ENCODE peak calls at places on chromosomes 11 and 22, in five cellular contexts. One of them, this sample, is unnamed.

GRCh38 chr11:71080239-71081097 is 171.9 kb downstream of the SHANK2 start:
- DNase-seq in cardiac fibroblast: peak
- DNase-seq in foreskin keratinocyte: peak
- DNase-seq in heart left ventricle: peak
- DNase-seq in stomach: peak
- DNase-seq in this sample: no peak

GRCh38 chr11:70307176-70307575 is 36.7 kb downstream of the PPFIA1 start:
- DNase-seq in cardiac fibroblast: peak
- DNase-seq in foreskin keratinocyte: no peak
- DNase-seq in heart left ventricle: no peak
- DNase-seq in stomach: no peak
- DNase-seq in this sample: no peak

GRCh38 chr22:34903416-34903815 is 162.5 kb upstream of the ISX start:
- DNase-seq in cardiac fibroblast: no peak
- DNase-seq in foreskin keratinocyte: no peak
- DNase-seq in heart left ventricle: no peak
- DNase-seq in stomach: no peak
- DNase-seq in this sample: no peak

GRCh38 chr11:79419120-79419519 is 21.7 kb downstream of the TENM4 start:
- DNase-seq in cardiac fibroblast: peak
- DNase-seq in foreskin keratinocyte: peak
- DNase-seq in heart left ventricle: no peak
- DNase-seq in stomach: peak
- DNase-seq in this sample: no peak

GRCh38 chr11:68461284-68461861 is 821 bp downstream of the PPP6R3 start:
- DNase-seq in cardiac fibroblast: no peak
- DNase-seq in foreskin keratinocyte: no peak
- DNase-seq in heart left ventricle: no peak
- DNase-seq in stomach: no peak
- DNase-seq in this sample: no peak

GRCh38 chr22:37453696-37454095 is 26.4 kb upstream of the ELFN2 start:
- DNase-seq in cardiac fibroblast: no peak
- DNase-seq in foreskin keratinocyte: no peak
- DNase-seq in heart left ventricle: no peak
- DNase-seq in stomach: no peak
- DNase-seq in this sample: no peak

GRCh38 chr11:76462317-76462716 is 17.5 kb downstream of the EMSY start:
- DNase-seq in cardiac fibroblast: peak
- DNase-seq in foreskin keratinocyte: no peak
- DNase-seq in heart left ventricle: no peak
- DNase-seq in stomach: no peak
- DNase-seq in this sample: no peak

GRCh38 chr22:23501708-23502107 is 78.4 kb downstream of the IGLL1 start:
- DNase-seq in cardiac fibroblast: no peak
- DNase-seq in foreskin keratinocyte: no peak
- DNase-seq in heart left ventricle: no peak
- DNase-seq in stomach: no peak
- DNase-seq in this sample: no peak

GRCh38 chr22:27348634-27349033 is 452.9 kb downstream of the MN1 start:
- DNase-seq in cardiac fibroblast: peak
- DNase-seq in foreskin keratinocyte: no peak
- DNase-seq in heart left ventricle: no peak
- DNase-seq in stomach: no peak
- DNase-seq in this sample: no peak

GRCh38 chr22:23376256-23376655 is 195.9 kb downstream of the BCR start:
- DNase-seq in cardiac fibroblast: peak
- DNase-seq in foreskin keratinocyte: no peak
- DNase-seq in heart left ventricle: no peak
- DNase-seq in stomach: no peak
- DNase-seq in this sample: no peak

GRCh38 chr11:94131363-94132115 is 2.9 kb downstream of the PANX1 start:
- DNase-seq in cardiac fibroblast: peak
- DNase-seq in foreskin keratinocyte: no peak
- DNase-seq in heart left ventricle: peak
- DNase-seq in stomach: no peak
- DNase-seq in this sample: no peak

GRCh38 chr11:103798029-103798428 is 238.4 kb upstream of the DDI1 start:
- DNase-seq in cardiac fibroblast: peak
- DNase-seq in foreskin keratinocyte: no peak
- DNase-seq in heart left ventricle: no peak
- DNase-seq in stomach: no peak
- DNase-seq in this sample: no peak

GRCh38 chr11:57460017-57460755 is at the start of gene RTN4RL2:
- DNase-seq in cardiac fibroblast: peak
- DNase-seq in foreskin keratinocyte: no peak
- DNase-seq in heart left ventricle: peak
- DNase-seq in stomach: no peak
- DNase-seq in this sample: no peak

GRCh38 chr11:47251751-47252150 is 3.1 kb upstream of the ACP2 start:
- DNase-seq in cardiac fibroblast: no peak
- DNase-seq in foreskin keratinocyte: no peak
- DNase-seq in heart left ventricle: no peak
- DNase-seq in stomach: no peak
- DNase-seq in this sample: no peak

GRCh38 chr11:31803813-31804438 is 7.2 kb downstream of the PAX6 start:
- DNase-seq in cardiac fibroblast: no peak
- DNase-seq in foreskin keratinocyte: no peak
- DNase-seq in heart left ventricle: no peak
- DNase-seq in stomach: no peak
- DNase-seq in this sample: no peak

GRCh38 chr22:32751065-32751739 is 50.3 kb upstream of the TIMP3 start:
- DNase-seq in cardiac fibroblast: no peak
- DNase-seq in foreskin keratinocyte: no peak
- DNase-seq in heart left ventricle: peak
- DNase-seq in stomach: no peak
- DNase-seq in this sample: no peak

GRCh38 chr22:24459911-24460310 is 32.5 kb downstream of the ADORA2A start:
- DNase-seq in cardiac fibroblast: no peak
- DNase-seq in foreskin keratinocyte: no peak
- DNase-seq in heart left ventricle: no peak
- DNase-seq in stomach: no peak
- DNase-seq in this sample: no peak

GRCh38 chr11:59918987-59919589 is 19.1 kb upstream of the OOSP1 start:
- DNase-seq in cardiac fibroblast: peak
- DNase-seq in foreskin keratinocyte: peak
- DNase-seq in heart left ventricle: no peak
- DNase-seq in stomach: peak
- DNase-seq in this sample: no peak

GRCh38 chr11:103433976-103434375 is 324.8 kb downstream of the DYNC2H1 start:
- DNase-seq in cardiac fibroblast: no peak
- DNase-seq in foreskin keratinocyte: no peak
- DNase-seq in heart left ventricle: no peak
- DNase-seq in stomach: no peak
- DNase-seq in this sample: no peak

GRCh38 chr11:106608677-106609076 is 409.6 kb downstream of the GUCY1A2 start:
- DNase-seq in cardiac fibroblast: peak
- DNase-seq in foreskin keratinocyte: peak
- DNase-seq in heart left ventricle: no peak
- DNase-seq in stomach: no peak
- DNase-seq in this sample: no peak

GRCh38 chr11:112588252-112588668 is 327.6 kb upstream of the PLET1 start:
- DNase-seq in cardiac fibroblast: peak
- DNase-seq in foreskin keratinocyte: peak
- DNase-seq in heart left ventricle: peak
- DNase-seq in stomach: peak
- DNase-seq in this sample: no peak

GRCh38 chr11:77590194-77590591 is 440 bp downstream of the AQP11 start:
- DNase-seq in cardiac fibroblast: peak
- DNase-seq in foreskin keratinocyte: peak
- DNase-seq in heart left ventricle: peak
- DNase-seq in stomach: peak
- DNase-seq in this sample: peak

GRCh38 chr11:69141742-69142141 is 14.0 kb upstream of the SMIM38 start:
- DNase-seq in cardiac fibroblast: no peak
- DNase-seq in foreskin keratinocyte: no peak
- DNase-seq in heart left ventricle: no peak
- DNase-seq in stomach: peak
- DNase-seq in this sample: peak

GRCh38 chr22:29716814-29717213 is 3.0 kb upstream of the CABP7 start:
- DNase-seq in cardiac fibroblast: peak
- DNase-seq in foreskin keratinocyte: peak
- DNase-seq in heart left ventricle: peak
- DNase-seq in stomach: peak
- DNase-seq in this sample: no peak

GRCh38 chr22:31122532-31123291 is at the start of gene INPP5J:
- DNase-seq in cardiac fibroblast: peak
- DNase-seq in foreskin keratinocyte: no peak
- DNase-seq in heart left ventricle: peak
- DNase-seq in stomach: peak
- DNase-seq in this sample: no peak

GRCh38 chr11:12019337-12019736 is 10.9 kb upstream of the DKK3 start:
- DNase-seq in cardiac fibroblast: no peak
- DNase-seq in foreskin keratinocyte: no peak
- DNase-seq in heart left ventricle: peak
- DNase-seq in stomach: peak
- DNase-seq in this sample: no peak

GRCh38 chr11:44989831-44990566 is 39.3 kb upstream of the TP53I11 start:
- DNase-seq in cardiac fibroblast: no peak
- DNase-seq in foreskin keratinocyte: no peak
- DNase-seq in heart left ventricle: peak
- DNase-seq in stomach: peak
- DNase-seq in this sample: peak

GRCh38 chr11:126978911-126979310 is 21.7 kb downstream of the KIRREL3 start:
- DNase-seq in cardiac fibroblast: no peak
- DNase-seq in foreskin keratinocyte: no peak
- DNase-seq in heart left ventricle: no peak
- DNase-seq in stomach: no peak
- DNase-seq in this sample: no peak

GRCh38 chr11:57434640-57435546 is 8.0 kb upstream of the SLC43A3 start:
- DNase-seq in cardiac fibroblast: peak
- DNase-seq in foreskin keratinocyte: peak
- DNase-seq in heart left ventricle: no peak
- DNase-seq in stomach: no peak
- DNase-seq in this sample: no peak

GRCh38 chr11:11980841-11981308 is 27.6 kb downstream of the DKK3 start:
- DNase-seq in cardiac fibroblast: no peak
- DNase-seq in foreskin keratinocyte: no peak
- DNase-seq in heart left ventricle: no peak
- DNase-seq in stomach: peak
- DNase-seq in this sample: no peak

GRCh38 chr11:122751298-122752070 is 86.8 kb upstream of the CRTAM start:
- DNase-seq in cardiac fibroblast: peak
- DNase-seq in foreskin keratinocyte: no peak
- DNase-seq in heart left ventricle: no peak
- DNase-seq in stomach: no peak
- DNase-seq in this sample: no peak

GRCh38 chr11:114183041-114183511 is 113.1 kb upstream of the NNMT start:
- DNase-seq in cardiac fibroblast: no peak
- DNase-seq in foreskin keratinocyte: no peak
- DNase-seq in heart left ventricle: no peak
- DNase-seq in stomach: no peak
- DNase-seq in this sample: no peak

GRCh38 chr11:117985953-117986887 is at the start of gene IL10RA:
- DNase-seq in cardiac fibroblast: peak
- DNase-seq in foreskin keratinocyte: peak
- DNase-seq in heart left ventricle: peak
- DNase-seq in stomach: peak
- DNase-seq in this sample: peak

GRCh38 chr11:64813826-64814225 is 3.5 kb upstream of the MEN1 start:
- DNase-seq in cardiac fibroblast: no peak
- DNase-seq in foreskin keratinocyte: no peak
- DNase-seq in heart left ventricle: no peak
- DNase-seq in stomach: no peak
- DNase-seq in this sample: no peak

GRCh38 chr11:75028321-75029097 is 39.8 kb downstream of the NEU3 start:
- DNase-seq in cardiac fibroblast: no peak
- DNase-seq in foreskin keratinocyte: no peak
- DNase-seq in heart left ventricle: no peak
- DNase-seq in stomach: no peak
- DNase-seq in this sample: no peak

GRCh38 chr22:20130319-20130718 is 1.3 kb upstream of the ZDHHC8 start:
- DNase-seq in cardiac fibroblast: no peak
- DNase-seq in foreskin keratinocyte: no peak
- DNase-seq in heart left ventricle: no peak
- DNase-seq in stomach: no peak
- DNase-seq in this sample: no peak
- TF ChIP-seq CTCF in cardiac fibroblast: no peak
- TF ChIP-seq CTCF in foreskin keratinocyte: peak
- TF ChIP-seq CTCF in heart left ventricle: no peak
- TF ChIP-seq CTCF in stomach: no peak
- TF ChIP-seq CTCF in this sample: no peak

GRCh38 chr11:10727259-10727851 is 23.7 kb upstream of the CTR9 start:
- DNase-seq in cardiac fibroblast: no peak
- DNase-seq in foreskin keratinocyte: no peak
- DNase-seq in heart left ventricle: no peak
- DNase-seq in stomach: no peak
- DNase-seq in this sample: no peak

GRCh38 chr11:10725907-10726253 is 25.2 kb upstream of the CTR9 start:
- DNase-seq in cardiac fibroblast: no peak
- DNase-seq in foreskin keratinocyte: no peak
- DNase-seq in heart left ventricle: no peak
- DNase-seq in stomach: no peak
- DNase-seq in this sample: no peak

GRCh38 chr11:10728779-10729472 is 22.1 kb upstream of the CTR9 start:
- DNase-seq in cardiac fibroblast: no peak
- DNase-seq in foreskin keratinocyte: no peak
- DNase-seq in heart left ventricle: no peak
- DNase-seq in stomach: no peak
- DNase-seq in this sample: peak

GRCh38 chr11:10730151-10730550 is 20.9 kb upstream of the CTR9 start:
- DNase-seq in cardiac fibroblast: peak
- DNase-seq in foreskin keratinocyte: no peak
- DNase-seq in heart left ventricle: no peak
- DNase-seq in stomach: no peak
- DNase-seq in this sample: peak

GRCh38 chr11:10728154-10728553 is 22.9 kb upstream of the CTR9 start:
- DNase-seq in cardiac fibroblast: no peak
- DNase-seq in foreskin keratinocyte: no peak
- DNase-seq in heart left ventricle: no peak
- DNase-seq in stomach: no peak
- DNase-seq in this sample: no peak
- TF ChIP-seq CTCF in cardiac fibroblast: no peak
- TF ChIP-seq CTCF in foreskin keratinocyte: no peak
- TF ChIP-seq CTCF in heart left ventricle: no peak
- TF ChIP-seq CTCF in stomach: no peak
- TF ChIP-seq CTCF in this sample: no peak

DNA sequence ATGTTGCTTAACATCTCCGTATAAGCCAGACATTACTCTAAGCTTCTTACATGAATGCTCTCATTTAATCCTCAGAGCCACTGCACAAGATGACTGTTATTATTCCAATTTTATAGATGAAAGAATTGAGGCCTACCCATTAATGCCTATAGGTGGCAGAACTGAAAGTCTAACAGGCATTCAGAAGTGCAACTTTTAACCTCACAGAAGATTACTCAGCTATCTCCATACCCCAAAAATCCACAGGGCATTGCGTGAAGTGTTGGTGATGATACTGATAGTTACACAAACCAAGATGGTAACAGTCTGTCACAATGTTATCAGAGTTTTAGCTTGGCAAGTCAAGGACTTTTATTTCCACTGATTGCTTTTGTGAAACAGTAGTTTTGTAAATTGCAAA is 130.5 kb downstream of the ARHGAP42 start:
- DNase-seq in cardiac fibroblast: no peak
- DNase-seq in foreskin keratinocyte: no peak
- DNase-seq in heart left ventricle: no peak
- DNase-seq in stomach: no peak
- DNase-seq in this sample: no peak
- TF ChIP-seq CTCF in cardiac fibroblast: no peak
- TF ChIP-seq CTCF in foreskin keratinocyte: peak
- TF ChIP-seq CTCF in heart left ventricle: no peak
- TF ChIP-seq CTCF in stomach: no peak
- TF ChIP-seq CTCF in this sample: no peak

GRCh38 chr11:125257185-125257584 is 92.6 kb downstream of the PKNOX2 start:
- DNase-seq in cardiac fibroblast: no peak
- DNase-seq in foreskin keratinocyte: no peak
- DNase-seq in heart left ventricle: no peak
- DNase-seq in stomach: no peak
- DNase-seq in this sample: no peak
- TF ChIP-seq CTCF in cardiac fibroblast: peak
- TF ChIP-seq CTCF in foreskin keratinocyte: no peak
- TF ChIP-seq CTCF in heart left ventricle: no peak
- TF ChIP-seq CTCF in stomach: no peak
- TF ChIP-seq CTCF in this sample: no peak

This sample was measured in coronary artery.